ENCODE peak calls at places on chromosomes 11 and 22, in nine cellular contexts. Z is OCI-M1, C is frontal cortex, O is AG20443, S is smooth muscle cell of the brain vasculature, P is A172, E is foreskin fibroblast, I is GM19239, X is NCI-H1694 treated with DMSO at 0.1 percent for 48 hours. L is an unnamed sample.

GRCh38 chr11:134126197-134126822 is 57.4 kb downstream of the JAM3 start:
- DNase-seq in Z (no peak), C (peak), O (peak), S (no peak), P (peak), E (peak), I (no peak), X (no peak), L (no peak)

GRCh38 chr22:41217553-41218157 is 12.5 kb downstream of the L3MBTL2 start:
- DNase-seq in Z (peak), C (no peak), O (peak), S (peak), P (peak), E (peak), I (no peak), X (peak), L (peak)

GRCh38 chr11:44600739-44601416 is 35.4 kb downstream of the CD82 start:
- DNase-seq in Z (no peak), C (no peak), O (no peak), S (no peak), P (peak), E (peak), I (peak), X (peak), L (no peak)

GRCh38 chr11:72321381-72321996 is 77.5 kb upstream of the PHOX2A start:
- DNase-seq in Z (peak), C (no peak), O (no peak), S (no peak), P (peak), E (peak), I (no peak), X (no peak), L (no peak)

GRCh38 chr11:133930767-133931448 is 25.9 kb downstream of the IGSF9B start:
- DNase-seq in Z (no peak), C (no peak), O (peak), S (no peak), P (no peak), E (no peak), I (no peak), X (no peak), L (no peak)

GRCh38 chr22:26170795-26171194 is 1.5 kb downstream of the SEZ6L start:
- DNase-seq in Z (peak), C (no peak), O (peak), S (no peak), P (no peak), E (no peak), I (no peak), X (peak), L (peak)

GRCh38 chr22:17968126-17968525 is 56.2 kb downstream of the MICAL3 start:
- DNase-seq in Z (no peak), C (no peak), O (no peak), S (no peak), P (no peak), E (no peak), I (no peak), X (no peak), L (no peak)

GRCh38 chr11:100525635-100526034 is 161.5 kb upstream of the ARHGAP42 start:
- DNase-seq in Z (peak), C (no peak), O (no peak), S (no peak), P (no peak), E (no peak), I (no peak), X (no peak), L (no peak)